ENCODE peak calls at places on chromosome 3, in four cellular contexts. Z, H, K and N are unnamed samples.

GRCh38 chr3:192130534-192131132 is 596.7 kb downstream of the FGF12 start:
- DNase-seq in Z (no peak), H (peak), K (peak), N (no peak)

GRCh38 chr3:32743934-32744333 is 58.9 kb downstream of the CNOT10 start:
- DNase-seq in H (peak), Z (no peak), K (peak), N (no peak)

GRCh38 chr3:119580148-119580760 is 962 bp downstream of the ADPRH start:
- DNase-seq in K (no peak), H (peak), Z (no peak), N (peak)

GRCh38 chr3:35857004-35857403 is 217.7 kb downstream of the ARPP21 start:
- DNase-seq in K (no peak), H (no peak), Z (peak), N (no peak)

GRCh38 chr3:46374755-46375154 is 4.0 kb downstream of the CCR5 start:
- DNase-seq in K (no peak), Z (no peak), H (no peak), N (no peak)

GRCh38 chr3:56926513-56927282 is 124.9 kb upstream of the ARHGEF3 start:
- DNase-seq in K (no peak), H (no peak), Z (no peak), N (no peak)

GRCh38 chr3:43855674-43856299 is 165.0 kb downstream of the ABHD5 start:
- DNase-seq in H (peak), Z (peak), K (no peak), N (no peak)

GRCh38 chr3:185207931-185208746 is 45.7 kb downstream of the EHHADH start:
- DNase-seq in Z (peak), H (no peak), K (no peak), N (no peak)

GRCh38 chr3:133532951-133533350 is 40.5 kb upstream of the CDV3 start:
- DNase-seq in K (no peak), H (no peak), Z (no peak), N (no peak)

GRCh38 chr3:52609316-52609815 is 73.0 kb downstream of the UQCC5 start:
- DNase-seq in Z (no peak), H (no peak), K (no peak), N (no peak)

GRCh38 chr3:8987673-8988655 is 24.7 kb upstream of the RAD18 start:
- DNase-seq in K (no peak), H (peak), Z (no peak), N (peak)

GRCh38 chr3:158991146-158991705 is 189.4 kb downstream of the MFSD1 start:
- DNase-seq in Z (no peak), H (peak), K (no peak), N (no peak)

GRCh38 chr3:128313181-128313725 is 153.4 kb downstream of the DNAJB8 start:
- DNase-seq in H (peak), K (no peak), Z (no peak), N (no peak)

GRCh38 chr3:171183042-171183441 is 156.5 kb upstream of the SLC2A2 start:
- DNase-seq in H (peak), K (no peak), Z (no peak), N (no peak)

GRCh38 chr3:105618561-105618960 is 250.3 kb downstream of the CBLB start:
- DNase-seq in K (no peak), Z (no peak), H (no peak), N (no peak)

GRCh38 chr3:180280601-180281000 is 243.9 kb upstream of the PEX5L start:
- DNase-seq in K (no peak), H (no peak), Z (no peak), N (no peak)

GRCh38 chr3:32603064-32603463 is 32.4 kb upstream of the DYNC1LI1 start:
- DNase-seq in K (no peak), H (no peak), Z (no peak), N (no peak)

GRCh38 chr3:52892625-52893311 is 4.6 kb downstream of the STIMATE start:
- DNase-seq in H (no peak), K (no peak), Z (peak), N (no peak)

GRCh38 chr3:74897006-74897405 is 282.5 kb upstream of the CNTN3 start:
- DNase-seq in K (no peak), Z (no peak), H (no peak), N (no peak)
- TF ChIP-seq CTCF in K (no peak), Z (peak), H (no peak), N (no peak)

DNA sequence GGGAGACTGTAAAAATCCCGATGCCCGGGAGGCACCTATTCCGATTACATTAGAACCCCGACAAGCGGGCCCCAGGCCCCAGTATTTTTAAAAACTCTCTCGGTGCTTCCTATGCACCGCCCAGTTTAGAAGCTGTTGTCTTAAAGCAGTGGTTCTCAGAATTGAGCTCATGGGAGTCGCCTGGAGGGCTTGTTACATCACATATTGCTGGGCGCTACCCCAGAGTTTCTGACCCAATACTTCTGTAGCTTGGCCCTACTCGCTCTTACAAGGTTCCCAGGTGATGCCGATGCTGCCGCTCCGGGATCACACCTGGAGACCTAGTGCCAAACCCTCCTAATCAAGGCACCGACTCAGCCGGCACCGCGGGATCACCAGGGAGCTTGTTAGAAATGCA is 35.2 kb downstream of the CPN2 start:
- DNase-seq in K (no peak), Z (no peak), H (no peak), N (no peak)
- TF ChIP-seq CTCF in K (no peak), Z (no peak), H (no peak), N (peak)

GRCh38 chr3:79490165-79491028 is 277.4 kb downstream of the ROBO1 start:
- DNase-seq in H (peak), K (peak), Z (no peak), N (no peak)
- TF ChIP-seq CTCF in H (no peak), K (peak), Z (no peak), N (no peak)

GRCh38 chr3:59133350-59133749 is 83.5 kb upstream of the CFAP20DC start:
- DNase-seq in Z (no peak), K (no peak), H (no peak), N (no peak)
- TF ChIP-seq CTCF in Z (no peak), K (no peak), H (no peak), N (no peak)